ENCODE peak calls at places on chromosomes 6 and 20, in six cellular contexts. One of them, this sample, is unnamed.

GRCh38 chr6:13314806-13315205 is 13.5 kb downstream of the TBC1D7 start:
- DNase-seq in tibial artery: no peak
- DNase-seq in brain microvascular endothelial cell: no peak
- DNase-seq in left ventricle myocardium inferior: no peak
- DNase-seq in heart left ventricle: no peak
- DNase-seq in esophagus squamous epithelium: no peak
- DNase-seq in this sample: no peak

GRCh38 chr20:4022386-4023350 is 7.3 kb upstream of the RNF24 start:
- DNase-seq in tibial artery: no peak
- DNase-seq in brain microvascular endothelial cell: no peak
- DNase-seq in left ventricle myocardium inferior: no peak
- DNase-seq in heart left ventricle: no peak
- DNase-seq in esophagus squamous epithelium: no peak
- DNase-seq in this sample: no peak

GRCh38 chr20:36435799-36436541 is 105.3 kb upstream of the MYL9 start:
- DNase-seq in tibial artery: peak; percentile 75
- DNase-seq in brain microvascular endothelial cell: peak; percentile 32
- DNase-seq in left ventricle myocardium inferior: peak; percentile 71
- DNase-seq in heart left ventricle: peak; percentile 37
- DNase-seq in esophagus squamous epithelium: no peak
- DNase-seq in this sample: peak; percentile 79

GRCh38 chr6:30101423-30101938 is 11.4 kb downstream of the TRIM31 start:
- DNase-seq in tibial artery: no peak
- DNase-seq in brain microvascular endothelial cell: no peak
- DNase-seq in left ventricle myocardium inferior: no peak
- DNase-seq in heart left ventricle: no peak
- DNase-seq in esophagus squamous epithelium: no peak
- DNase-seq in this sample: no peak

GRCh38 chr20:7596541-7596940 is 343.7 kb downstream of the HAO1 start:
- DNase-seq in tibial artery: no peak
- DNase-seq in brain microvascular endothelial cell: no peak
- DNase-seq in left ventricle myocardium inferior: no peak
- DNase-seq in heart left ventricle: no peak
- DNase-seq in esophagus squamous epithelium: no peak
- DNase-seq in this sample: no peak

GRCh38 chr6:132199343-132199742 is 201.9 kb downstream of the MOXD1 start:
- DNase-seq in tibial artery: no peak
- DNase-seq in brain microvascular endothelial cell: peak; percentile 78
- DNase-seq in left ventricle myocardium inferior: no peak
- DNase-seq in heart left ventricle: no peak
- DNase-seq in esophagus squamous epithelium: no peak
- DNase-seq in this sample: no peak

GRCh38 chr6:44012078-44012493 is 115.2 kb downstream of the MRPL14 start:
- DNase-seq in tibial artery: peak; percentile 43
- DNase-seq in brain microvascular endothelial cell: peak; percentile 93
- DNase-seq in left ventricle myocardium inferior: no peak
- DNase-seq in heart left ventricle: no peak
- DNase-seq in esophagus squamous epithelium: no peak
- DNase-seq in this sample: no peak

GRCh38 chr6:52834481-52834880 is 6.1 kb downstream of the GSTA5 start:
- DNase-seq in tibial artery: no peak
- DNase-seq in brain microvascular endothelial cell: no peak
- DNase-seq in left ventricle myocardium inferior: no peak
- DNase-seq in heart left ventricle: no peak
- DNase-seq in esophagus squamous epithelium: no peak
- DNase-seq in this sample: no peak

GRCh38 chr20:64101731-64102621 is 5.4 kb downstream of the NPBWR2 start:
- DNase-seq in tibial artery: no peak
- DNase-seq in brain microvascular endothelial cell: no peak
- DNase-seq in left ventricle myocardium inferior: peak; percentile 33
- DNase-seq in heart left ventricle: no peak
- DNase-seq in esophagus squamous epithelium: no peak
- DNase-seq in this sample: no peak

GRCh38 chr6:25280617-25280990 is 1.4 kb downstream of the CARMIL1 start:
- DNase-seq in tibial artery: no peak
- DNase-seq in brain microvascular endothelial cell: no peak
- DNase-seq in left ventricle myocardium inferior: no peak
- DNase-seq in heart left ventricle: no peak
- DNase-seq in esophagus squamous epithelium: no peak
- DNase-seq in this sample: no peak

DNA sequence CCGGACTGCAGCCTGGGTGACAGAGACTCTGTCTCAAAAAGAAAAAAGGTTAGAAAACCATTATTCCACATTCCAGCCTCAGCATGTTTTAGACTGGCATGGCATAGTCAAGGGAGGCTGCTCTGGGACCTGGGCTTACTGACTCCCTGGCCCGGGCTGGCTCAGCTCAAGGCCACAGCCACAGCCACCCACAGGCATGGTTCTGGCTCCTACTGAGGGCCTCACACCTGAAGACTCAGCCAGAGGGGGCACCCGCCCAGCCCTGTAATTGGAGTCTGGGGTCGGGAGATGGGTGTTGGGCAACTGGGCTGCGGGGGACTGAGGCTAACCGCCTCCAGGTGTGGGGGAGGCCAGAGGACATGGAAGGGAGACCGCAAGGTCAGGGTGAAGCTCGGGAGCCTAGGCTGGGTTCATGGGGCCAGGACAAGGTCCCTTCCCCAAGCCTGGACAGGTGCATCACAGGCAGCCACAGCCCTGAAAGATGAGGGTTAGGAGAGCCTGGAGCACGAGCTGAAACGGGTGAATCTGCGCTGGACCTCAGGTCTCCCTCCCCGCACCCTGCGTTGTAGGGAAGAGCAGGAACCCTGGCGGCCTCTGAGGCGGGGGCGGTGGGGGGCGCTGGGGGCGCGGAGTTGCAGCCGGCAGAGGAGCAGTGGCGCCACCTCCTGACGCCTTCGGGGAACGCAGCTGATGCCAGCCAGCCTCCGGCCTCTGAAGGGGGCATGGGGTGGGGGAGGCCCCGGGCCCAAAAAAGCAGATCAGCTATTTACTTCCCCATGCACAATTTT is 67.7 kb upstream of the SRSF6 start:
- DNase-seq in tibial artery: no peak
- DNase-seq in brain microvascular endothelial cell: no peak
- DNase-seq in left ventricle myocardium inferior: no peak
- DNase-seq in heart left ventricle: no peak
- DNase-seq in esophagus squamous epithelium: no peak
- DNase-seq in this sample: no peak
- TF ChIP-seq CTCF in tibial artery: no peak
- TF ChIP-seq CTCF in brain microvascular endothelial cell: no peak
- TF ChIP-seq CTCF in left ventricle myocardium inferior: peak; percentile 48
- TF ChIP-seq CTCF in heart left ventricle: peak; percentile 13
- TF ChIP-seq CTCF in esophagus squamous epithelium: no peak
- TF ChIP-seq CTCF in this sample: no peak

DNA sequence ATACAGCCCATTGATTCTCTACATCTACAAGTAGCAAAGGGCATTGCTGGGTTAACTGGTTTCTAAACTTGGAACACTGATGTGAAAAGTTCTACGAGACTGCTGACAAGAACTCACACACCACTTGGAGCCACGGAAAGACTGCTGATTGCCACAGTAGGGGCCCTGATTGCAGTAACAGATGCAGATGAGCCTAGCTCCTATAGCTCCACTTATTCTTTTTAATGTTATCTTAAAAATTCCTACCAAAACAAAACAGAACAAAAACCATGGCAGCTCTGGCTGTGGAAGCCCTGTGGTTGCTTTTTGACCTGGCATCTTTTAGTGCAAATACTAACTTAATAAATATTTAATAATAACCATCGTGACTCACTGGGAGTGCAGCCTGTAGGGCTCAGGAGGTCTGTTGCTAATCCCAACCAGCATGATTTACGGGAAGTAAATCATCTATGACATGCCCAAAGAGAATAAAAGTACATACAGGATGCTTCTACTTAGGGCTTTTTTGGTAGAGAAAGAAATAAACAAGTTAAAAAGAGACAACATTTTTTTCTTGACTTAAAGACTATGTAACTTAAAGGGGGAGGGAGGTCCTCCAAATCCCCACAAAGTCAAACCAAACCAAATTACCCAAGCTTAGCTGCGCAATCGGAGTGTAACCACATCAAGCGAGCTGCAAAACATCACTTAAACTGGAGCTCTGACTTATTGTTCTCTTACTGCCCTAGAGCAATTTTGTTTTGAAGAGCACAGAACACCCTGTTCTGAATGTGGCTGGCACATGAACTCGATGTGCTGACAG is 87.2 kb downstream of the FKBP5 start:
- DNase-seq in tibial artery: peak; percentile 88
- DNase-seq in brain microvascular endothelial cell: peak; percentile 91
- DNase-seq in left ventricle myocardium inferior: no peak
- DNase-seq in heart left ventricle: peak; percentile 17
- DNase-seq in esophagus squamous epithelium: no peak
- DNase-seq in this sample: peak; percentile 40
- H3K4me3 ChIP-seq in tibial artery: peak overlapping the region; percentile 30
- H3K4me3 ChIP-seq in brain microvascular endothelial cell: peak overlapping the region; percentile 15
- H3K4me3 ChIP-seq in left ventricle myocardium inferior: peak overlapping the region; percentile 48
- H3K4me3 ChIP-seq in heart left ventricle: peak overlapping the region; percentile 46
- H3K4me3 ChIP-seq in esophagus squamous epithelium: no peak overlapping the region
- H3K4me3 ChIP-seq in this sample: peak overlapping the region; percentile 4

GRCh38 chr6:15248451-15249370 is 2.8 kb downstream of the JARID2 start:
- DNase-seq in tibial artery: peak; percentile 96
- DNase-seq in brain microvascular endothelial cell: peak; percentile 92
- DNase-seq in left ventricle myocardium inferior: peak; percentile 95
- DNase-seq in heart left ventricle: peak; percentile 97
- DNase-seq in esophagus squamous epithelium: peak; percentile 75
- DNase-seq in this sample: peak; percentile 96
- TF ChIP-seq CTCF in tibial artery: no peak
- TF ChIP-seq CTCF in brain microvascular endothelial cell: peak; percentile 47
- TF ChIP-seq CTCF in left ventricle myocardium inferior: peak; percentile 42
- TF ChIP-seq CTCF in heart left ventricle: no peak
- TF ChIP-seq CTCF in esophagus squamous epithelium: peak; percentile 8
- TF ChIP-seq CTCF in this sample: peak; percentile 18

DNA sequence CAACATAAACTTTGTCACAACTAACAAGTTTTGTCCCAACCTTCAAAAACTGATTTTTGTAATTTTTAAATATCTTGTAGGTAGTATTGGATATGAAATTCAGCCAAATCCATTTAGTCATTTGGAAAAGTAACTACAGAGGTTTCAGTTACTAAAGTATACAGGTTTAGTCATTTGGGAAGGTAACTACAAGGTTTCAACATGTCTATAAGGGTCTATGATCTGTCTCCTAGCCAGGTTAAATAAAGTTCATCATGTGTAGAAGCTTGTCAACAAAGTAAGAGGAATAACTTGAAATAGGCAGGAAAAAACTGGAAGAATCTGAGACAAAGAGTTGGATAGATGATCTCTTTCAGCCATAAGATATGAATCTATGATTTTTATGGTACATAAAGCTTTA is 229.8 kb downstream of the COL12A1 start:
- DNase-seq in tibial artery: no peak
- DNase-seq in brain microvascular endothelial cell: no peak
- DNase-seq in left ventricle myocardium inferior: no peak
- DNase-seq in heart left ventricle: no peak
- DNase-seq in esophagus squamous epithelium: no peak
- DNase-seq in this sample: no peak
- H3K4me3 ChIP-seq in tibial artery: no peak overlapping the region
- H3K4me3 ChIP-seq in brain microvascular endothelial cell: no peak overlapping the region
- H3K4me3 ChIP-seq in left ventricle myocardium inferior: no peak overlapping the region
- H3K4me3 ChIP-seq in heart left ventricle: no peak overlapping the region
- H3K4me3 ChIP-seq in esophagus squamous epithelium: no peak overlapping the region
- H3K4me3 ChIP-seq in this sample: no peak overlapping the region

GRCh38 chr6:68632620-68633195 is 2.4 kb upstream of the ADGRB3 start:
- DNase-seq in tibial artery: no peak
- DNase-seq in brain microvascular endothelial cell: no peak
- DNase-seq in left ventricle myocardium inferior: no peak
- DNase-seq in heart left ventricle: no peak
- DNase-seq in esophagus squamous epithelium: no peak
- DNase-seq in this sample: no peak

GRCh38 chr6:68633654-68634502 is 1.2 kb upstream of the ADGRB3 start:
- DNase-seq in tibial artery: no peak
- DNase-seq in brain microvascular endothelial cell: no peak
- DNase-seq in left ventricle myocardium inferior: no peak
- DNase-seq in heart left ventricle: no peak
- DNase-seq in esophagus squamous epithelium: no peak
- DNase-seq in this sample: no peak

GRCh38 chr6:68635412-68635705 is 277 bp downstream of the ADGRB3 start:
- DNase-seq in tibial artery: no peak
- DNase-seq in brain microvascular endothelial cell: no peak
- DNase-seq in left ventricle myocardium inferior: no peak
- DNase-seq in heart left ventricle: no peak
- DNase-seq in esophagus squamous epithelium: no peak
- DNase-seq in this sample: no peak

GRCh38 chr6:68635706-68636513 is 828 bp downstream of the ADGRB3 start:
- DNase-seq in tibial artery: no peak
- DNase-seq in brain microvascular endothelial cell: peak; percentile 3
- DNase-seq in left ventricle myocardium inferior: peak; percentile 23
- DNase-seq in heart left ventricle: peak; percentile 17
- DNase-seq in esophagus squamous epithelium: no peak
- DNase-seq in this sample: peak; percentile 23

DNA sequence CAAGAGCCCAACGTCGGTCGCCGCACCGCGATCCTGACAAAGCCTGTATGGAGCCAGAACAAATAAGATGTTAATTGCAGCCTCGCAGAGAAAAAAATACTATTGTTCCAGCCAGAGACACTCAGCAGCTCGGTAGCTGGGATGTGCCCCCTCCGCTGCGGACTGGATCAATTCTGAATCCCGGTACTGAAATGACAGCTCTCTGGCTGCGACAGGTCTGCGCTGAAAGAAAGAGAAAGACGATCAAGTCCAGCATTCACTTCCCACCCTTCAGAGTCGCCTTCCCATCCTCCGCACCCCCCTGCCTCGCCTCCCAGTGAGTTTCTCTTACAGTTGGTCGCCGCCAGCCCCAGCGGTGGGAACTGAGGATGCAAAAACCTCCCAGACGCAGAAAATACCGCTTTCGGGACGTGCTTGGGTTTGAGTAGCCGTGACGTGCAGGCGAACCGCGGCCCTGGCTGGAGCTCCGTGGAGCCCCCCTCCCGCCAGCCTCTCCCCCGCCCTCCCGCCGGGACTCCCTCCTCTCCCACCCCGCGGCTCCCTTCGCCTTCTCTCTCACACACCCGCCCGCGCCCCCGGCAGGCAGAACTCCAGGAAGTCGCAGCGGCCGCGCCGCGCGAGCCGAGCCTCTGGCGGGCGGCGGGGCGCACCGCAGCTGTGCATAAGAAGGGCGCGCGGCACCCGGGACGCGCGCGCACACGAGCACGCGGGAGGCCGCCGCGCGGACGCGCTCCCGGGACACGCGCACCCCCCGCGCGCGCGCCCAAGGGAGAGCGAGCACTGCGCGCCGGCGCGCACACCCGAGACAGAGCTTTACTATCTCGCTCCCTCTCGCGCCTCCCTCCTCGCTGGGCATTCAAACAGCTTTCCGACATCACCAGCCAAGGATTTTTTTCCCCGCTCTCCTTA is at the start of gene ADGRB3:
- DNase-seq in tibial artery: peak; percentile 83
- DNase-seq in brain microvascular endothelial cell: peak; percentile 64
- DNase-seq in left ventricle myocardium inferior: peak; percentile 86
- DNase-seq in heart left ventricle: peak; percentile 85
- DNase-seq in esophagus squamous epithelium: no peak
- DNase-seq in this sample: peak; percentile 83
- TF ChIP-seq CTCF in tibial artery: no peak
- TF ChIP-seq CTCF in brain microvascular endothelial cell: peak; percentile 18
- TF ChIP-seq CTCF in left ventricle myocardium inferior: peak; percentile 39
- TF ChIP-seq CTCF in heart left ventricle: peak; percentile 20
- TF ChIP-seq CTCF in esophagus squamous epithelium: no peak
- TF ChIP-seq CTCF in this sample: no peak

This sample was measured in ovary.